ENCODE peak calls at places on chromosomes 1 and 21, in nine cellular contexts. E is cardiac muscle cell; J is uterus; I is tibial artery; N is ovary; H is H9; O is A549; C is stomach; P is CD4-positive, alpha-beta T cell. V is an unnamed sample.

GRCh38 chr1:177048314-177049069 is 116.0 kb downstream of the ASTN1 start:
- DNase-seq in H (peak), C (no peak), I (no peak), P (no peak), O (no peak), E (no peak), J (no peak), N (no peak), V (no peak)

GRCh38 chr1:50973875-50974617 is 4.0 kb downstream of the CDKN2C start:
- DNase-seq in O (peak), I (no peak), E (no peak), C (no peak), N (no peak), J (no peak), P (no peak), H (peak), V (no peak)

GRCh38 chr1:118325545-118326225 is 140.7 kb upstream of the SPAG17 start:
- DNase-seq in J (no peak), P (no peak), I (no peak), N (no peak), E (no peak), H (no peak), C (no peak), O (no peak), V (no peak)

GRCh38 chr1:104018922-104019674 is 269.4 kb downstream of the AMY1C start:
- DNase-seq in E (no peak), C (no peak), J (no peak), N (no peak), H (peak), I (no peak), P (no peak), O (peak), V (no peak)

GRCh38 chr21:27132270-27132669 is 165.4 kb upstream of the ADAMTS5 start:
- DNase-seq in C (no peak), P (no peak), H (no peak), N (no peak), O (no peak), I (no peak), J (no peak), E (peak), V (no peak)

GRCh38 chr1:20848162-20848561 is 61.1 kb upstream of the HP1BP3 start:
- DNase-seq in P (no peak), N (no peak), H (no peak), E (no peak), J (no peak), O (peak), I (no peak), C (no peak), V (no peak)

GRCh38 chr1:198679535-198680173 is 40.8 kb downstream of the PTPRC start:
- DNase-seq in H (no peak), C (no peak), P (no peak), E (no peak), I (no peak), N (no peak), O (no peak), J (no peak), V (no peak)

GRCh38 chr1:230382060-230382491 is 44.1 kb downstream of the PGBD5 start:
- DNase-seq in I (no peak), E (peak), N (no peak), H (peak), J (no peak), O (peak), P (no peak), C (no peak), V (no peak)

GRCh38 chr1:36295390-36295789 is 10.8 kb upstream of the SH3D21 start:
- DNase-seq in N (no peak), J (no peak), C (no peak), I (no peak), H (no peak), P (no peak), E (no peak), O (no peak), V (no peak)

GRCh38 chr1:177547200-177547599 is 376.4 kb downstream of the BRINP2 start:
- DNase-seq in N (no peak), C (no peak), J (no peak), H (no peak), E (no peak), O (no peak), P (no peak), I (no peak), V (no peak)

GRCh38 chr1:38190978-38191377 is 144.4 kb upstream of the POU3F1 start:
- DNase-seq in I (no peak), N (no peak), P (no peak), E (no peak), C (no peak), O (no peak), H (no peak), J (no peak), V (no peak)

GRCh38 chr1:55445416-55445815 is 230.3 kb upstream of the USP24 start:
- DNase-seq in P (no peak), C (no peak), N (no peak), E (no peak), H (no peak), I (no peak), O (no peak), J (no peak), V (no peak)

GRCh38 chr1:185939142-185939541 is 205.0 kb downstream of the HMCN1 start:
- DNase-seq in N (no peak), C (no peak), I (no peak), E (no peak), O (no peak), J (no peak), H (no peak), P (no peak), V (no peak)

GRCh38 chr1:86423473-86423872 is 498 bp upstream of the CLCA2 start:
- DNase-seq in H (no peak), C (no peak), N (no peak), O (no peak), E (no peak), I (no peak), P (no peak), J (no peak), V (no peak)

GRCh38 chr1:117959364-117959763 is 29.8 kb downstream of the WDR3 start:
- DNase-seq in J (no peak), E (no peak), N (no peak), O (no peak), P (no peak), H (no peak), I (no peak), C (no peak), V (no peak)

GRCh38 chr1:232221790-232222499 is 408.0 kb downstream of the SIPA1L2 start:
- DNase-seq in O (peak), I (no peak), E (no peak), P (no peak), N (no peak), H (no peak), J (no peak), C (no peak), V (no peak)

GRCh38 chr1:199954701-199955100 is 72.8 kb upstream of the NR5A2 start:
- DNase-seq in E (peak), N (no peak), P (no peak), J (no peak), O (peak), H (peak), C (no peak), I (no peak), V (no peak)

GRCh38 chr1:239056940-239057339 is 329.4 kb upstream of the CHRM3 start:
- DNase-seq in N (no peak), J (peak), I (no peak), P (no peak), H (no peak), E (no peak), C (peak), O (no peak), V (no peak)

GRCh38 chr1:112788561-112788960 is 73.4 kb upstream of the PPM1J start:
- DNase-seq in C (no peak), H (no peak), P (no peak), I (no peak), O (no peak), N (no peak), E (no peak), J (no peak), V (no peak)

GRCh38 chr1:151284013-151284577 is 2.0 kb downstream of the ZNF687 start:
- DNase-seq in P (no peak), E (no peak), H (no peak), J (no peak), O (no peak), C (no peak), N (no peak), I (no peak), V (no peak)
- H3K27ac ChIP-seq in P (peak), E (peak), H (no peak), J (peak), O (peak), C (peak), N (no peak), I (peak), V (peak)

GRCh38 chr1:100832676-100833469 is 61.8 kb downstream of the EXTL2 start:
- DNase-seq in C (no peak), P (no peak), O (no peak), N (no peak), I (no peak), E (no peak), H (no peak), J (no peak), V (no peak)

GRCh38 chr1:100834779-100835645 is 59.6 kb downstream of the EXTL2 start:
- DNase-seq in C (no peak), P (no peak), N (no peak), J (no peak), O (peak), H (peak), E (no peak), I (no peak), V (no peak)

DNA sequence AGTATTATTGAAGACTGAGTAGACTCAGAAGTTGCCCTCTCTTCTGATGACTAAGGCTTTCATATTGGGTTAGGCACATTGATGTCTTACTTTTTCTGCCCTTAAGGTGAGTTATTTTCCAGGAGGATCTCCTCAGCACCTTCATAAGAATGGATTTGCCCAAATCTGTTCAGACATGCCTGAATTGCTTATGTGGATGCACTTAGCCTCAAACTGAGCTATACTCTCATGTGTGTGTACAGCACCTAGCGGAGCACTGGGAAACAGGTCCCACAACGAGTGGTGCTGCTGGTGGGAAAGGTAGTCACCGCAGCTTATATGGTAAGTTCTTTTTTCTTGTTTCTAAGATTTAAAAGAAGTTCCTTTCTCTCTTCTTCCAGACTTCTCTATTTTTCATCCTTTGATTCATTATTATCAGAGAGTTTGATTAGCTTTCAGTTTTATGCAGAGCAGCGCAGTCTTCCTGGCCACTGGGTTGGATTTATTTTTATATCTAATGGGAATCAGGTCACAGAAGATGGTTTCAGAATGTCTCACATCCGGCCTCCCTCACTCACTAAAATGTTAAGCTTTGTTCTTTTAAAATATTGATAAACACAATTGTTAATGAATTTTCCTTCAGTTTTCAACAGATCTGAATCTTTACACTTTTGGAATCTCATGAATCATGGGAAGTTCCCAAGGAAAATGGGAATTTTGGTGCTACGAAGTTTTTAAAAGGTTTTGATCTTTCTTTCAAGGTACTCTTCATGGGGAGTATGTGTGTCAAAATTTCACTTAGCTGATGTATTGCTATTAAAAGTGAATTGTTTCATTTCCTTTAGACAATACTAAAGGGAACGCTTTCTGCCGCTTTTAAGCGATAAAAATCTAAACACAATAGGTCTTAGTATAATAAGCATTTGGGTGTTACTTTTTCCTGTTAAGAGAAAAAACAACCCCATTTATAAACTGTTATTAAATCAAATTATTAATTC is 58.5 kb downstream of the EXTL2 start:
- DNase-seq in E (no peak), C (no peak), O (no peak), N (no peak), I (no peak), H (no peak), J (no peak), P (no peak), V (no peak)
- TF ChIP-seq CTCF in E (no peak), C (no peak), O (no peak), N (no peak), I (no peak), H (no peak), J (no peak), P (no peak), V (no peak)

GRCh38 chr1:145956776-145957442 is 908 bp downstream of the LIX1L start:
- DNase-seq in O (no peak), I (peak), H (no peak), C (no peak), P (no peak), E (no peak), J (peak), N (peak), V (no peak)
- H3K27ac ChIP-seq in O (peak), I (peak), H (no peak), C (peak), P (peak), E (peak), J (peak), N (peak), V (peak)

DNA sequence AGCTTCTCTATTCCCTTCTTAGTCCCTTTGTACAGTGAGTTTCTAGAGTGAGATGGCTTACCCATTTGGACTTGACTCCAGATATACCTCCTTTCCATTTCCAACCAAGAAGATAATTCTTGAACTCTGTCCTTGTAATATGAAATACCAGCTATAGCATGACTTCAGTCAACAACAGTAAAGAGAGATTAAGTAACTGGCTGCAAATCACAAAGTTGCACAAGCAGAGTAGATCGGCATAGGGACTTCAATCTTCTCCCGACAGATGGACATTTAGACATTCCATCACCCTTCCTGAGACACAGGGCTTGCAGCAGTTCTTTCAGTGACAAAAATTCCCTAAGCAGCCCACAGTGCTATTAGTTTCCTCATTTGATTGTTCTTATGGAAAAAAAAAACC is 44.6 kb downstream of the JAK1 start:
- DNase-seq in P (no peak), I (no peak), C (no peak), E (no peak), O (no peak), N (no peak), J (no peak), H (no peak), V (no peak)
- TF ChIP-seq CTCF in P (no peak), I (no peak), C (no peak), E (no peak), O (no peak), N (no peak), J (no peak), H (no peak), V (no peak)

GRCh38 chr1:2322065-2322571 is 69.2 kb downstream of the MORN1 start:
- DNase-seq in O (no peak), N (peak), E (peak), I (peak), C (peak), H (peak), P (no peak), J (peak), V (peak)
- H3K27ac ChIP-seq in O (no peak), N (peak), E (peak), I (peak), C (peak), H (no peak), P (no peak), J (peak), V (peak)

DNA sequence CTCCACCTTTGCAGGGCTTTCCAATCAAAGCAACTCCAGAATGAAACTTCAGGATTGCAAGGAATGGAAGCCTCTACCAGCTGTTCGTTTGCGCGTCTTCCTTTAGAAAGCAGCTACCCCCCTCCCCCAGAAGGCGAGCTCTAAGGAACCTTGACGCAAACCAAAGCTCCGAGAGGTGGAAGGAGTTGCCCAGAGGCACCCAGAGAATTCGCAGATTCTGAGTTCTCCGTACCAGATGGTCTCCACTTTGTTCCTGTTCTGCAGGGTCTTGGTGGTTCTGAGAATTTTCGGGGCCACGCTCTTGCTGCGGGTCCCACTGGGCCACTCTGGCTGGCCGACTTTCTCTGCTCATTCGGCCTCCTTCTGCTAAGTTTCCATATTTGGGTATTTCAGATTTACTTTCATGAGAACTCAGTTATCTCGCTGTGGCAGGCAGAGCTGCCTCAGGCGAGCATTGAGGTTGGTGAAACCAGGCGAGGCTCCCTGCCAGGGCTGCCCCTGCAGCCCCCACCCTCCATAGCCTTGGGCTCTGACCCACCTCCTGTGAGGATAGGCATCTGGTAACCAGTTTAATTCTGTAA is 798 bp downstream of the TRAF5 start:
- DNase-seq in P (no peak), I (no peak), H (peak), E (peak), N (peak), J (peak), C (no peak), O (no peak), V (no peak)
- TF ChIP-seq CTCF in P (no peak), I (no peak), H (no peak), E (no peak), N (no peak), J (no peak), C (no peak), O (no peak), V (no peak)

GRCh38 chr1:171139890-171140289 is 45.2 kb upstream of the FMO2 start:
- DNase-seq in C (no peak), E (no peak), O (no peak), I (no peak), H (no peak), P (no peak), N (no peak), J (no peak), V (no peak)
- H3K27ac ChIP-seq in C (peak), E (no peak), O (no peak), I (peak), H (no peak), P (no peak), N (no peak), J (peak), V (peak)

GRCh38 chr1:188489336-188490112 is 1660.8 kb downstream of the PLA2G4A start:
- DNase-seq in H (peak), C (no peak), E (no peak), I (no peak), O (peak), J (no peak), P (no peak), N (no peak), V (no peak)
- TF ChIP-seq CTCF in H (no peak), C (no peak), E (no peak), I (no peak), O (no peak), J (no peak), P (no peak), N (no peak), V (no peak)

DNA sequence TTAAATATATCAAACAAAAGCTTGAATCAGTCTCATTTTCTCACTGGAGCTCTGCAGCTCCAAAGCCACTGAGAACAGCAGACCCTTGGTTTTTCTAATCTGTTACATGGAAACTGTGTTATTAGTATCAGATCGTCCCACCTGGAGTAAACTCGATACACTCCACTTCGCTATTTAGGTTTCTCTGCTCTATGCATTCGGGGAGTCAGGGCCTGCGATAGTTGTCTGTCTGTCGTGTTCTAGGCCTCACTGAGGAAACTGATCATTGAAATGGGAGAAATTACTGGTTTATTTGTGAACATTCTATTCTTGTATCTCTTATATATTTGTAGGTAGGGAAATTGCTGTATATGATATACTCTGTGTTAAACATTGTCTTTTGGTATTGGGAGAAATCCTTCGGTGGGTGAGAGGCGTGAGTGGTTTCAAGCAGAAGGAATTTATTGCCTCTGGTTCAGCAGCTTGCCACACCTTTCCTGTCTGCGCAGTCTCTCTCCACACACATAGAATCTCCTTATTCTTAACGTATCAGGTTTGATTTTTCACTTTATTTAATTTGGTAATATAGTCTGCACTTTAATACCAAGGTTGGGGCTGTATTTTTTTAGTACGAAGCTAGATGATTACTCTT is 8.5 kb downstream of the PRDM2 start:
- DNase-seq in I (no peak), H (no peak), P (no peak), O (no peak), E (no peak), N (no peak), C (no peak), J (no peak), V (no peak)
- H3K27ac ChIP-seq in I (no peak), H (no peak), P (no peak), O (no peak), E (no peak), N (no peak), C (no peak), J (no peak), V (no peak)

V was measured in ascending aorta.